ENCODE peak calls at places on chromosome 13, in four cellular contexts. K, T, I and Q are unnamed samples.
A peak's percentile ranks its signal among the peaks of the same experiment; 100 is the strongest.

GRCh38 chr13:23466144-23467002 is 32.9 kb upstream of the SACS start:
- DNase-seq in K (peak; percentile 28), T (peak; percentile 58), I (peak; percentile 69), Q (peak; percentile 77)

GRCh38 chr13:112761701-112762689 is 72.2 kb downstream of the ATP11A start:
- DNase-seq in K (no peak), T (no peak), I (no peak), Q (no peak)

GRCh38 chr13:83780201-83780600 is 102.1 kb downstream of the SLITRK1 start:
- DNase-seq in K (no peak), T (no peak), I (no peak), Q (no peak)

GRCh38 chr13:99468971-99469545 is 32.2 kb upstream of the TM9SF2 start:
- DNase-seq in K (no peak), T (peak; percentile 75), I (no peak), Q (no peak)

GRCh38 chr13:104318121-104318520 is 1251.9 kb upstream of the SLC10A2 start:
- DNase-seq in K (no peak), T (no peak), I (no peak), Q (peak; percentile 8)

GRCh38 chr13:68888832-68889231 is 1218.8 kb upstream of the ATXN8OS start:
- DNase-seq in K (no peak), T (no peak), I (no peak), Q (no peak)

GRCh38 chr13:27374650-27375049 is 49.8 kb upstream of the GTF3A start:
- DNase-seq in K (peak; percentile 37), T (peak; percentile 27), I (peak; percentile 75), Q (peak; percentile 34)

GRCh38 chr13:20828540-20829364 is 55.0 kb upstream of the EEF1AKMT1 start:
- DNase-seq in K (peak; percentile 39), T (peak; percentile 14), I (peak; percentile 46), Q (peak; percentile 44)

GRCh38 chr13:32191452-32191998 is 123.6 kb downstream of the ZAR1L start:
- DNase-seq in K (no peak), T (no peak), I (no peak), Q (no peak)

GRCh38 chr13:79767126-79767525 is 286.2 kb downstream of the NDFIP2 start:
- DNase-seq in K (no peak), T (no peak), I (no peak), Q (no peak)

GRCh38 chr13:20882206-20882605 is 20.3 kb downstream of the XPO4 start:
- DNase-seq in K (no peak), T (peak; percentile 70), I (no peak), Q (no peak)

GRCh38 chr13:75904012-75904411 is 267.9 kb downstream of the LMO7 start:
- DNase-seq in K (no peak), T (no peak), I (no peak), Q (no peak)

GRCh38 chr13:92602560-92602959 is 624.0 kb upstream of the GPC6 start:
- DNase-seq in K (no peak), T (no peak), I (no peak), Q (no peak)

GRCh38 chr13:112346173-112346898 is 29.8 kb upstream of the SPACA7 start:
- DNase-seq in K (no peak), T (peak; percentile 6), I (no peak), Q (no peak)

GRCh38 chr13:87669379-87669978 is 1.7 kb upstream of the SLITRK5 start:
- DNase-seq in K (no peak), T (no peak), I (peak; percentile 78), Q (no peak)

GRCh38 chr13:30045916-30046704 is 195.7 kb upstream of the UBL3 start:
- DNase-seq in K (no peak), T (no peak), I (peak; percentile 10), Q (no peak)

GRCh38 chr13:52695856-52696255 is 43.2 kb downstream of the SUGT1 start:
- DNase-seq in K (no peak), T (no peak), I (no peak), Q (no peak)

GRCh38 chr13:112443191-112444000 is 67.2 kb downstream of the SPACA7 start:
- DNase-seq in K (no peak), T (no peak), I (no peak), Q (no peak)

GRCh38 chr13:52600666-52601065 is 41.6 kb upstream of the HNRNPA1L2 start:
- DNase-seq in K (no peak), T (no peak), I (no peak), Q (no peak)

GRCh38 chr13:98488736-98489135 is 88.2 kb downstream of the STK24 start:
- DNase-seq in K (no peak), T (no peak), I (no peak), Q (no peak)

GRCh38 chr13:112777637-112778406 is 88.0 kb downstream of the ATP11A start:
- DNase-seq in K (no peak), T (no peak), I (no peak), Q (no peak)

GRCh38 chr13:80339841-80340642 is 884 bp downstream of the SPRY2 start:
- DNase-seq in K (no peak), T (peak; percentile 5), I (peak; percentile 30), Q (peak; percentile 52)

GRCh38 chr13:43546260-43546659 is 240.5 kb downstream of the ENOX1 start:
- DNase-seq in K (no peak), T (no peak), I (no peak), Q (no peak)

GRCh38 chr13:100673831-100674362 is 698 bp downstream of the TMTC4 start:
- DNase-seq in K (peak; percentile 25), T (no peak), I (peak; percentile 77), Q (peak; percentile 84)

GRCh38 chr13:59099182-59099950 is 1064.4 kb downstream of the DIAPH3 start:
- DNase-seq in K (no peak), T (no peak), I (no peak), Q (no peak)

GRCh38 chr13:74129500-74130144 is 4.6 kb downstream of the KLF12 start:
- DNase-seq in K (peak; percentile 11), T (no peak), I (no peak), Q (no peak)

GRCh38 chr13:62643007-62643483 is 1227.4 kb upstream of the PCDH20 start:
- DNase-seq in K (no peak), T (no peak), I (peak; percentile 71), Q (peak; percentile 78)

GRCh38 chr13:32791545-32792172 is 205.4 kb downstream of the PDS5B start:
- DNase-seq in K (peak; percentile 1), T (no peak), I (no peak), Q (no peak)

GRCh38 chr13:33347866-33348265 is 62.3 kb upstream of the STARD13 start:
- DNase-seq in K (no peak), T (no peak), I (no peak), Q (peak; percentile 63)

GRCh38 chr13:88704600-88705275 is 1033.6 kb downstream of the SLITRK5 start:
- DNase-seq in K (no peak), T (no peak), I (no peak), Q (peak; percentile 42)

GRCh38 chr13:34155931-34156607 is 338.1 kb downstream of the RFC3 start:
- DNase-seq in K (no peak), T (no peak), I (peak; percentile 67), Q (no peak)

GRCh38 chr13:95858286-95859075 is 181.5 kb downstream of the DNAJC3 start:
- DNase-seq in K (no peak), T (no peak), I (no peak), Q (no peak)

GRCh38 chr13:53150568-53150967 is 122.0 kb downstream of the OLFM4 start:
- DNase-seq in K (no peak), T (no peak), I (no peak), Q (no peak)